ENCODE peak calls at places on chromosomes 13 and 19, in six cellular contexts. R is GM12878, W is ovary, O is stomach, P is HCT116, M is body of pancreas. H is an unnamed sample.

GRCh38 chr13:85095887-85096286 is 703.3 kb downstream of the SLITRK6 start:
- DNase-seq in R (no peak), W (no peak), O (no peak), P (no peak), M (no peak), H (no peak)

GRCh38 chr13:112141643-112142400 is 74.9 kb downstream of the SOX1 start:
- DNase-seq in R (no peak), W (no peak), O (peak), P (no peak), M (no peak), H (no peak)

GRCh38 chr13:103243495-103243894 is 177.3 kb upstream of the SLC10A2 start:
- DNase-seq in R (no peak), W (no peak), O (no peak), P (no peak), M (no peak), H (no peak)

GRCh38 chr13:60627071-60627686 is 230.2 kb downstream of the TDRD3 start:
- DNase-seq in R (no peak), W (no peak), O (no peak), P (peak), M (peak), H (no peak)

GRCh38 chr13:90352763-90353162 is 994.7 kb upstream of the MIR17HG start:
- DNase-seq in R (no peak), W (no peak), O (no peak), P (no peak), M (no peak), H (no peak)

GRCh38 chr13:37226966-37227365 is 121.5 kb upstream of the CSNK1A1L start:
- DNase-seq in R (no peak), W (no peak), O (no peak), P (no peak), M (no peak), H (no peak)

GRCh38 chr19:44889830-44890365 is 1.2 kb upstream of the TOMM40 start:
- DNase-seq in R (no peak), W (no peak), O (no peak), P (no peak), M (no peak), H (no peak)

GRCh38 chr13:114102521-114103288 is 29.7 kb downstream of the RASA3 start:
- DNase-seq in R (no peak), W (no peak), O (no peak), P (no peak), M (peak), H (peak)

GRCh38 chr19:51507640-51508058 is 6.0 kb upstream of the SIGLEC12 start:
- DNase-seq in R (no peak), W (no peak), O (no peak), P (no peak), M (no peak), H (no peak)

GRCh38 chr13:75010941-75011340 is 471.0 kb downstream of the TBC1D4 start:
- DNase-seq in R (no peak), W (no peak), O (no peak), P (no peak), M (no peak), H (no peak)

GRCh38 chr13:75415720-75416119 is 66.2 kb downstream of the TBC1D4 start:
- DNase-seq in R (no peak), W (no peak), O (no peak), P (no peak), M (no peak), H (no peak)

DNA sequence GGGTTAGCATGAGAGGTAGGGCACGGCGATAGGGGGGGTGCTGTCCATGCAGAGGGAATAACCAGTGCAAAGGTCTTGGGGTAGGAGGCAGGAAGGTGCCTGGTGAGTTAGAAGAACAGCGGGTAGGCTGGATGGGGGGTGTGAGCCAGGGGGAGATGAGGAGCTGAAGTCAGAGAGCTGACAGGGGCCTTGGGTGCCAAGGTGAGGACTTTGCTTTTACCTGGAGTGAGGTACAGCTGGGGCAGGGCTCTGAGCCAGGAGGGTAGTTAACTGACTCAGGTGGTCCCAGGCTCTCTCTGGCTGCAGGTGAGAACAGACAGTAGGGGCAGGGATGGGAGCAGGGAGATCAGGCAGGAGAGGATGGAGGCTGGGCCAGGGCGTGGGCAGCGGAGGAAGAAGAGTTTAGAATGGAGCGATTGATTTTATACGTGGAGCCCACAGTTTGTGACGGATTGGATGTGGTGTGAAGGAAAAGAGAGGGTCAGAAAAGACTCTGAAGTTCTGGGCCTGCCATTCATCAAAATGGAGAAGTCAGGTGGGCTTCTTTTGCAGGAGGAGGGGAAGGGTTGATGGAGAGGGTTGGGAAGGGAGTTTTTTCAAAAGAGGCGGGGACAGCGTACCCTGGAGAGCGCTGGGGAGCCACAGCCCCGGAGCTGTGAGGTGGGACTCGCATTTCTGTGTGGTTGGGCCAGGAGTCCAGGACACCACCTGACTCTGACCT is 1.2 kb upstream of the GRAMD1A start:
- DNase-seq in R (no peak), W (no peak), O (no peak), P (no peak), M (no peak), H (no peak)
- H3K4me3 ChIP-seq in R (peak), W (peak), O (peak), P (peak), M (peak), H (peak)

GRCh38 chr19:6424939-6425731 is 524 bp upstream of the KHSRP start:
- DNase-seq in R (peak), W (peak), O (peak), P (peak), M (peak), H (peak)

GRCh38 chr19:6425732-6426686 is 1.4 kb upstream of the KHSRP start:
- DNase-seq in R (no peak), W (peak), O (no peak), P (peak), M (no peak), H (peak)

GRCh38 chr19:6423499-6424189 is 967 bp downstream of the KHSRP start:
- DNase-seq in R (no peak), W (peak), O (no peak), P (no peak), M (no peak), H (peak)

GRCh38 chr19:6427131-6427530 is 2.5 kb upstream of the KHSRP start:
- DNase-seq in R (no peak), W (no peak), O (no peak), P (no peak), M (no peak), H (no peak)

DNA sequence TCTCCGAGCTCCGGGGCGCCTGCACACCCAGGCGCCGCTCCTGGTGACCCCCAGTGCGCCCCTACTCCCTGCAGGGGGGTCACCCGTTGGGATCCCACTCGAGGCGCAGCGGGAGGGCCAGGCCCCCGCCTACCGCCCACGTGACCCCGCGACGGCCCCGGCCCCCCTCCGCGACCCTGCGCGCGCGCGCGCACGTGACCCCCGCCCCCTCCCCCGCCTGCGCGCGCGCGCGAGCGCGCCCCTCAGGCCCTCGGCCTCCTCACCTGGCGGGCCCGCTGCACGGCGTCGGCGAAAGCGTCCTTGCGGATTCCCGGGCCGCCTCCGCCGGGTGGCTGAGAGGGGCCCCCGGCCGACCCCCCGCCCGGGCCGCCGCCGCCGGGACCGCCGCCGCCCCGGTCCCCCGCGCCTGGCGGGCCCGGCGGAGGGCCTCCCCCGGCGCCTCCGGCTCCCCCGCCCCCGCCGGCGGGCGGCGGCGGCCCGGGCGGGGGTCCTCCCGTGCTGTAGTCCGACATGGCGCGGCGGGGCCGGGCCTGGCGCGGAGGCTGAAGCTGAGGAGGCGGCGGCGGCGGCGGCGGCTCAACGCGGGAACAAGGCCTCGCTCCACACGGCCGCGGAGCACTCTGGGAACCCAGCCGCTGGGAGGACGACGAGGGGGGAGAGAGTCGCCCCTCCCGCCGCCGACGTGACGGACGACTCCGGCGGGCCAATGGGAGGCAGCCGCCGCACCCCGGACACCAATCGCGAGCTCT is at the start of gene KHSRP:
- DNase-seq in R (no peak), W (peak), O (no peak), P (no peak), M (no peak), H (no peak)
- TF ChIP-seq POLR2A in R (peak), W (peak), O (no peak), P (no peak), M (peak), H (no peak)

DNA sequence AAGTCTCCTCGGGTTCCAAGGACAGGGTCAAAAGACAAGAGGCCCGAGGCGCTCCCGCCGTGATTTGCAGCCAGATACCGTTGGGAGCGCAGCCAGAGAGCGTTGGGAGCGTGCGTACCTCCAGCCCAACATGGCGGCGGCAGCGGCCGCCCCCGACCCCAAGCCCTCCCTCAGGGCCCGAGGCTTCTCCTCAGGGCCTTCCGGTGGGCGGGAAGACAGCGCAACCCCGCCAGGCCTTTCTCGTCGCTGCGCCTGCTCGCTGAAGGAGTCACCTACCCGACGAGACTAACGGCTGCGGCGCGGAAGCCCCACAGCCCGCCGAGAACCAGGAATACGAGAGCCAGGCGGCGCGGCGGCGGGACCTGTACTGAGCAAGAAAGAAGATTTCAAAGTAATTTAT is 3.2 kb upstream of the ZNF850 start:
- DNase-seq in R (no peak), W (peak), O (no peak), P (no peak), M (peak), H (peak)
- H3K4me3 ChIP-seq in R (no peak), W (no peak), O (no peak), P (no peak), M (no peak), H (no peak)

GRCh38 chr19:41327499-41328156 is 17.7 kb downstream of the CCDC97 start:
- DNase-seq in R (no peak), W (no peak), O (peak), P (no peak), M (peak), H (peak)
- TF ChIP-seq POLR2A in R (peak), W (no peak), O (no peak), P (no peak), M (peak), H (no peak)

GRCh38 chr13:59111711-59112110 is 1052.0 kb downstream of the DIAPH3 start:
- DNase-seq in R (no peak), W (no peak), O (no peak), P (no peak), M (no peak), H (no peak)
- H3K4me3 ChIP-seq in R (no peak), W (no peak), O (no peak), P (no peak), M (no peak), H (no peak)

GRCh38 chr19:36605839-36606478 is 846 bp downstream of the ZNF382 start:
- DNase-seq in R (peak), W (no peak), O (no peak), P (no peak), M (no peak), H (no peak)

GRCh38 chr19:36604656-36605100 is 435 bp upstream of the ZNF382 start:
- DNase-seq in R (peak), W (no peak), O (peak), P (no peak), M (peak), H (peak)

DNA sequence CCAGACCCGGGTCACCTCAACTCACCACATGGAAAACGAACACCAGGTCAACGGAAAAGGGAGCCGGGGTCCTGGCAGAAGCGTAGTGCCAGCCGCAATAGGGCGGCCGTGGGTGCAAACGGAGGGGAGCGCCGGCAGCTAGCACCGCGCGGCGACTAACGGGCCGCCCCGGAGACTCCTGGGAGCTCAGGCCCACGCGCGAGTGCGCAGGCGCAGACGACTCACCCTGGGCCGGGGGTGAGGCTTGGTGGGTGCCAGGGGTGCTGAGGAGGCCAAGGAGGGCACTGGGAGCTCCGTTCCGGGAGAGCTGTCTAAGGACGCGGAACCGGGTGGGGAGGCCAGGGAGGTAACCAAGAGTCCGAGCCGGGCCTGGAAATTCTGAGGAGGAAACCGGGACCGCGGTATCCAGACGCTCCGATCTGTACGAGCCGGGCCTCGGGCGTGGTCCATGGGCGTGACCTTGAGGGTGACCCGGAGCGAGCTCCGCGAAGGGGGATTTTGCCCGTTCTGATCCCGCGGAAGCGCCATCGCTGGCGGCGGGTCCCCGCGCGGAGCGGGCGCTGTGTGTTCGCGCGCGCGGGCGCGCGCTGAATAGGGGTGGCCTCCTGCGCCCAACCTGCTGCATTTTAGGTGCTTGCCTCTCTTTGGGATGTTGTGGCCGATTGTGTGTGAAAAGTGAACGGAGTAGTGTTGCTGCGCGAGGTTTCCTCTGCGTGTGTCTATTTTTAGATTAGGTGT is at the start of gene ZNF382:
- DNase-seq in R (peak), W (peak), O (peak), P (no peak), M (peak), H (peak)
- TF ChIP-seq POLR2A in R (peak), W (no peak), O (no peak), P (no peak), M (peak), H (no peak)

GRCh38 chr13:98751397-98752110 is 918 bp downstream of the SLC15A1 start:
- DNase-seq in R (no peak), W (no peak), O (no peak), P (no peak), M (peak), H (no peak)
- H3K4me3 ChIP-seq in R (no peak), W (no peak), O (peak), P (peak), M (no peak), H (peak)

GRCh38 chr19:912181-913079 is 589 bp downstream of the R3HDM4 start:
- DNase-seq in R (no peak), W (peak), O (no peak), P (no peak), M (no peak), H (no peak)
- TF ChIP-seq POLR2A in R (no peak), W (no peak), O (no peak), P (no peak), M (no peak), H (no peak)

GRCh38 chr19:13844130-13844631 is 32.8 kb upstream of the NANOS3 start:
- DNase-seq in R (no peak), W (no peak), O (no peak), P (no peak), M (no peak), H (peak)
- H3K4me3 ChIP-seq in R (no peak), W (no peak), O (no peak), P (peak), M (no peak), H (no peak)